ENCODE peak calls at places on chromosomes 5 and 9, in seven cellular contexts. F is CD8-positive, alpha-beta T cell; V is K562; Y is SK-N-SH; Z is HFF-Myc; L is BJ; N is H9. X is an unnamed sample.

GRCh38 chr5:31625394-31625793 is 13.5 kb upstream of the PDZD2 start:
- DNase-seq in F (no peak), N (no peak), Y (no peak), Z (no peak), V (no peak), L (no peak), X (no peak)

GRCh38 chr9:137357166-137357565 is 55.1 kb upstream of the NRARP start:
- DNase-seq in N (no peak), Z (no peak), L (no peak), F (no peak), Y (no peak), V (no peak), X (no peak)

GRCh38 chr9:105694320-105694847 is at the start of gene TMEM38B:
- DNase-seq in F (peak; percentile 54), N (peak; percentile 86), Z (no peak), V (peak; percentile 88), Y (peak; percentile 97), L (no peak), X (peak; percentile 61)

GRCh38 chr5:169758886-169759285 is 121.8 kb downstream of the DOCK2 start:
- DNase-seq in Z (no peak), L (no peak), F (no peak), Y (no peak), N (no peak), V (no peak), X (no peak)

GRCh38 chr9:4718911-4719310 is 22.1 kb downstream of the AK3 start:
- DNase-seq in L (no peak), V (no peak), F (no peak), Y (no peak), N (no peak), Z (no peak), X (no peak)

GRCh38 chr5:81825237-81825636 is 74.3 kb upstream of the SSBP2 start:
- DNase-seq in V (peak; percentile 29), L (peak; percentile 47), F (no peak), N (no peak), Z (no peak), Y (no peak), X (peak; percentile 89)

GRCh38 chr5:54563083-54563761 is 45.7 kb downstream of the SNX18 start:
- DNase-seq in F (no peak), N (no peak), V (no peak), Z (no peak), L (no peak), Y (no peak), X (peak; percentile 21)

GRCh38 chr9:110050925-110051355 is 157.0 kb downstream of the C9orf152 start:
- DNase-seq in F (no peak), N (no peak), V (no peak), Y (no peak), L (peak; percentile 96), Z (no peak), X (peak; percentile 95)

GRCh38 chr9:18474778-18475177 is 825 bp downstream of the ADAMTSL1 start:
- DNase-seq in F (no peak), L (no peak), Y (no peak), V (no peak), N (no peak), Z (no peak), X (peak; percentile 72)

GRCh38 chr9:13377286-13377925 is 97.9 kb upstream of the MPDZ start:
- DNase-seq in F (no peak), Z (no peak), N (no peak), L (no peak), Y (no peak), V (no peak), X (no peak)

GRCh38 chr5:197892-198489 is 6.7 kb downstream of the LRRC14B start:
- DNase-seq in Z (no peak), N (no peak), V (no peak), L (no peak), F (no peak), Y (no peak), X (no peak)

GRCh38 chr9:92964607-92964975 is 17.3 kb downstream of the FGD3 start:
- DNase-seq in Y (no peak), N (no peak), V (no peak), L (no peak), F (no peak), Z (no peak), X (no peak)

GRCh38 chr9:77951369-77951768 is 80.2 kb downstream of the GNAQ start:
- DNase-seq in N (no peak), V (no peak), Y (no peak), F (no peak), Z (no peak), L (no peak), X (no peak)

GRCh38 chr9:131402738-131403492 is 9.0 kb downstream of the PRRC2B start:
- DNase-seq in F (no peak), V (no peak), L (no peak), Z (no peak), N (no peak), Y (no peak), X (peak; percentile 94)

GRCh38 chr9:113636165-113636564 is 172.6 kb downstream of the RGS3 start:
- DNase-seq in Y (no peak), L (no peak), N (no peak), Z (no peak), V (no peak), F (no peak), X (no peak)

GRCh38 chr9:127397722-127398647 is 1.0 kb downstream of the SLC2A8 start:
- DNase-seq in Z (no peak), F (no peak), Y (peak; percentile 84), V (peak; percentile 50), L (no peak), N (peak; percentile 52), X (peak; percentile 27)

GRCh38 chr5:82796643-82797416 is 280.4 kb downstream of the TMEM167A start:
- DNase-seq in Y (no peak), Z (no peak), V (peak; percentile 4), L (no peak), F (no peak), N (peak; percentile 29), X (no peak)

GRCh38 chr5:177431317-177432142 is 5.1 kb downstream of the GRK6 start:
- DNase-seq in N (no peak), Y (no peak), Z (no peak), V (no peak), F (no peak), L (no peak), X (no peak)

GRCh38 chr5:10704949-10705621 is 55.9 kb downstream of the DAP start:
- DNase-seq in V (peak; percentile 60), N (no peak), F (no peak), Z (peak; percentile 75), L (no peak), Y (no peak), X (peak; percentile 69)

GRCh38 chr9:116860509-116861120 is 173.5 kb downstream of the TRIM32 start:
- DNase-seq in Z (peak; percentile 57), N (peak; percentile 85), Y (peak; percentile 64), V (peak; percentile 52), F (no peak), L (peak; percentile 4), X (peak; percentile 75)

GRCh38 chr5:176183321-176184074 is 54.7 kb upstream of the SIMC1 start:
- DNase-seq in Y (no peak), V (peak; percentile 27), F (no peak), L (no peak), N (no peak), Z (no peak), X (no peak)

DNA sequence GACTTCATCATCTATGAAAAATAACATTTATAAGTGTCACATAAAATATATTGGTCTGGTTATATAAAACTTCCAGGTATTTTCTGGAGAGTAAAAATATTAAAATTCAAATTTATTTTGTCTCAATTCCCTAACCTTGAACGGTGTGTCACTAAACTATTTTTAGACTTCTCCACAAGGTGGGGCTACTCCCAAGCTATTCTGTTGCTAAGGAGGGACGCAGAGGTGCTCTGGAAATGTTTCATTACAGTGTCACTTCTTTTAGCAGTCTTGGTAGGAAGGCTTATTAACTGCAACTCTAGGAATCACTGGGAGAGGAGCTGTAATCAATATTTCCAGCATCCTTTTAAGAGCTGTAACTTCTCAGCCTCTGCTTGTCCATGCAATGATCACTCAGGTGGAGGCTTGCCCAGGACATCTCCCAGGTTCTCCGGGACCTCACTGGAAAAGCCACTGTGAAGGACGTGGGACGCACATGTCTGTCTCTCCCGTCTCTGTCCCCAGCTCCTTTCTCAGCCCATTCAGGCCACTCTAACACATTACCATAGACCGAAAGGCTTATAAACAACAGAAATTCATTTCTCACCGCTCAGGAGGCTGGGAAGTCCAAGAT is 32.5 kb upstream of the DNAH5 start:
- DNase-seq in Z (peak; percentile 22), V (peak; percentile 37), L (no peak), F (no peak), Y (peak; percentile 36), N (no peak), X (peak; percentile 48)
- TF ChIP-seq CTCF in Z (peak; percentile 31), V (no peak), L (peak; percentile 63), F (no peak), Y (peak; percentile 74), N (peak; percentile 77), X (peak; percentile 41)

GRCh38 chr5:90410178-90410762 is 714 bp upstream of the CETN3 start:
- DNase-seq in Z (no peak), F (no peak), V (peak; percentile 23), L (no peak), N (no peak), Y (no peak), X (peak; percentile 12)
- TF ChIP-seq CTCF in Z (no peak), F (no peak), V (no peak), L (no peak), N (peak; percentile 16), Y (no peak), X (no peak)

GRCh38 chr5:179006564-179006963 is 11.4 kb upstream of the GRM6 start:
- DNase-seq in Z (no peak), F (no peak), V (no peak), L (no peak), Y (no peak), N (no peak), X (no peak)

DNA sequence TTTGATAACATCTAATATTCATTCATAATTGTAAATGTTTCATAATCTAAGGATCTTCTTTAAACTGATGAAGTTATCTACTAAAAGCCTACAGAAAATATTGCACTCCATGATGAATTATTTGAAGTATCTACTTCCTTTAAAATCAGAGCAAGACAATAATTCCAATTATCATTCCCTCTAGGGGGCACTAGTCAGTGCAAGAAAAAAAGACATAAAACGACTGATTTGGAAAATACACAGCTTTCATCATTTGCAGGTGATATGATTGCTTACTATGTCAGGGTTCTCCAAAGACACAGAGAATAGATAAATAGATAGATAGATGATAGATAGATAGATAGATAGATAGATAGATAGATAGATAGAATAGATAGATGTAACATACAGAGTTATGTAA is 13.5 kb upstream of the GRM6 start:
- DNase-seq in N (no peak), Y (peak; percentile 8), L (no peak), V (no peak), Z (no peak), F (no peak), X (peak; percentile 11)
- TF ChIP-seq CTCF in N (peak; percentile 41), Y (peak; percentile 30), L (peak; percentile 21), V (no peak), Z (no peak), F (no peak), X (peak; percentile 22)

DNA sequence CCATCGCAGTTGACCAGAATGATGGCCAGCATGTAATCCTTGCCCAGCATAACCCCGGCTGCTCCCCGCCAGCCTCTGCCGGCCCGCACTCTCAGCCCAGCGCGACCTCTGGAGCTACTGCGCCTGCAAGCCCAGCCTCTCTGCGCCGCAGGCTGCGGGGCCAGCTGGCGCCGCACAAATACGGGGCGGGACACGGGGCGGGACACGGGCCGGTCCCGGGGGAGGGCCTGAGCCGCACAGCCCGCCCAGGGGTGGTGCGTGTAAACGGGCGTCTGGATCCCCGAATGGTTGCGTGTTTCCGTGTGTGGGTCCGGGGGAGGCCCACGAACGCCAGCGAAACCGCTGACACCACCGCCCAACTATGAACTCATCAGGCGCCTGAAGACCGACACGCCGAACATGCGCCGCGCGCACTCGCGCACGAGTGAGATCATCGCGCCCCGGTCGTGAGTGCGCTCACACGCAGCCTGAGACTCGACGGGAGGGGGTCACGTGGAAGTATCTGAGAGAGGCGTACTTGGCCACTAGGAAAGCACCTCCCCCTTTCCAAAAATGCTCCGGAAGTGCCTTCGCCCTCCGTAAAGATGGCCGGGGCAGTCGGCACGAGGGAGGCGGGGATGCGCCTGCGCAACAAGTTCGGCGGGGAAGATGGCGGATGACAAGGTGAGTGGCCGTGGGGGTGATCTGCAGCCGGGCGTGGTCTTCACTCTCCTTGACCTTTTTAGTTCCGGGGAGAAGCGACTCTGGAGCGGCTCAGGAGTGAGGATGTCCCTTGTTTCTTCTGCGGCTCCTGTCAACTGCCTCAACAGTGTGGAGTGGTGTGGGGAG is at the start of the genes APBB3 and SLC35A4:
- DNase-seq in Y (peak; percentile 96), F (peak; percentile 94), Z (peak; percentile 95), N (peak; percentile 96), L (peak; percentile 97), V (peak; percentile 99), X (peak; percentile 100)
- TF ChIP-seq CTCF in Y (no peak), F (no peak), Z (no peak), N (no peak), L (no peak), V (peak; percentile 12), X (no peak)